ENCODE peak calls at places on chromosomes 1 and 21, in eight cellular contexts. Z is HTR-8/SVneo; F is DMS79; X is NB4; N is transverse colon; Y is stimulated activated CD8-positive, alpha-beta memory T cell treated with anti-CD3 and anti-CD28 coated beads, Interleukin-15, amount 100 ng/mL, for 24 hours; E is AG08395; G is ACHN. K is an unnamed sample.

GRCh38 chr1:111603979-111604378 is 15.6 kb upstream of the RAP1A start:
- DNase-seq in X (peak), Z (no peak), F (no peak), Y (peak), E (no peak), N (peak), G (no peak), K (no peak)

GRCh38 chr1:157252473-157252872 is 114.3 kb upstream of the ETV3 start:
- DNase-seq in F (no peak), Z (no peak), N (no peak), Y (no peak), G (no peak), E (no peak), X (peak), K (no peak)

GRCh38 chr1:156657971-156658319 is 16.0 kb downstream of the BCAN start:
- DNase-seq in G (no peak), F (no peak), E (no peak), Z (no peak), N (no peak), Y (no peak), X (no peak), K (no peak)

GRCh38 chr1:23618586-23619083 is 59.3 kb upstream of the ID3 start:
- DNase-seq in E (no peak), Z (no peak), F (no peak), G (no peak), X (no peak), N (no peak), Y (no peak), K (no peak)

GRCh38 chr1:53207726-53208125 is 11.1 kb downstream of the CPT2 start:
- DNase-seq in X (no peak), F (no peak), N (no peak), Z (no peak), E (no peak), G (no peak), Y (no peak), K (no peak)

GRCh38 chr21:32426592-32427051 is 14.1 kb downstream of the EVA1C start:
- DNase-seq in G (no peak), Y (no peak), F (no peak), E (peak), Z (no peak), X (no peak), N (no peak), K (no peak)

GRCh38 chr21:16908087-16908486 is 604.8 kb upstream of the CXADR start:
- DNase-seq in E (peak), N (no peak), X (no peak), Z (peak), G (no peak), Y (no peak), F (peak), K (no peak)

GRCh38 chr1:92949937-92950817 is 11.1 kb downstream of the DIPK1A start:
- DNase-seq in Z (no peak), X (no peak), F (no peak), E (peak), N (no peak), Y (no peak), G (peak), K (no peak)

GRCh38 chr1:108686609-108687313 is 5.3 kb upstream of the PRPF38B start:
- DNase-seq in N (no peak), E (peak), F (no peak), Z (no peak), Y (no peak), G (no peak), X (no peak), K (no peak)

GRCh38 chr1:66490817-66491216 is 43.1 kb upstream of the SGIP1 start:
- DNase-seq in X (no peak), G (no peak), Z (no peak), N (no peak), E (no peak), Y (no peak), F (no peak), K (no peak)

GRCh38 chr1:223853748-223854147 is 8.0 kb upstream of the TP53BP2 start:
- DNase-seq in G (no peak), Z (no peak), Y (no peak), F (no peak), N (no peak), X (no peak), E (no peak), K (no peak)

GRCh38 chr1:118937413-118937812 is 50.7 kb downstream of the TBX15 start:
- DNase-seq in E (no peak), N (no peak), G (no peak), X (no peak), Y (no peak), Z (no peak), F (no peak), K (no peak)

GRCh38 chr21:26169061-26169610 is 1.4 kb downstream of the APP start:
- DNase-seq in Y (no peak), E (peak), G (peak), Z (peak), X (peak), N (peak), F (peak), K (peak)

GRCh38 chr1:47231314-47232186 is 475 bp downstream of the TAL1 start:
- DNase-seq in Y (no peak), X (peak), E (no peak), F (no peak), G (peak), N (no peak), Z (no peak), K (peak)

GRCh38 chr1:31756578-31756977 is 7.6 kb downstream of the ADGRB2 start:
- DNase-seq in X (no peak), G (no peak), Z (no peak), F (no peak), Y (no peak), E (no peak), N (no peak), K (no peak)

GRCh38 chr1:87197156-87197555 is 131.5 kb upstream of the LMO4 start:
- DNase-seq in X (no peak), E (peak), F (no peak), G (peak), Z (no peak), Y (no peak), N (no peak), K (no peak)

GRCh38 chr1:98210064-98210463 is 289.2 kb upstream of the DPYD start:
- DNase-seq in F (no peak), N (no peak), X (no peak), G (peak), Z (peak), Y (no peak), E (peak), K (no peak)

GRCh38 chr21:45408811-45409261 is 3.9 kb downstream of the COL18A1 start:
- DNase-seq in E (no peak), N (no peak), F (no peak), X (no peak), Z (no peak), G (no peak), Y (no peak), K (no peak)

GRCh38 chr1:225418059-225418458 is 9.8 kb downstream of the LBR start:
- DNase-seq in X (no peak), N (no peak), Z (no peak), Y (no peak), E (no peak), G (no peak), F (no peak), K (no peak)

GRCh38 chr21:30502041-30502440 is at the start of gene KRTAP19-5:
- DNase-seq in F (no peak), N (no peak), Y (no peak), E (no peak), Z (no peak), X (no peak), G (no peak), K (no peak)

GRCh38 chr1:212034516-212035122 is 738 bp downstream of the INTS7 start:
- DNase-seq in Y (no peak), G (no peak), Z (no peak), N (no peak), E (peak), X (no peak), F (no peak), K (no peak)

GRCh38 chr1:47934243-47934805 is 62.9 kb downstream of the TRABD2B start:
- DNase-seq in N (peak), F (peak), Y (no peak), X (no peak), E (peak), G (peak), Z (no peak), K (no peak)

GRCh38 chr21:28537371-28538079 is 455.2 kb downstream of the LTN1 start:
- DNase-seq in Y (no peak), F (no peak), E (peak), Z (peak), G (no peak), X (no peak), N (no peak), K (no peak)

GRCh38 chr1:110011527-110012041 is 22.8 kb upstream of the STRIP1 start:
- DNase-seq in Y (no peak), F (no peak), E (peak), G (peak), Z (peak), X (peak), N (peak), K (peak)

GRCh38 chr1:116091083-116091482 is 20.1 kb upstream of the MAB21L3 start:
- DNase-seq in Y (no peak), E (no peak), Z (no peak), G (no peak), X (no peak), F (no peak), N (no peak), K (no peak)

GRCh38 chr1:152167835-152168534 is 9.0 kb upstream of the RPTN start:
- DNase-seq in Z (no peak), E (peak), G (peak), X (peak), N (no peak), F (no peak), Y (no peak), K (no peak)